ENCODE peak calls at places on chromosomes 12 and 14, in nine cellular contexts. D is H9; Q is body of pancreas; K is naive thymus-derived CD4-positive, alpha-beta T cell; U is esophagus muscularis mucosa; G is stomach; Z is A549; V is kidney; C is pancreas. Y is an unnamed sample. For H3K9me3, the result is how much of the 10 kb centered on the place peaks cover.

GRCh38 chr14:42299692-42300091 is 693.0 kb downstream of the LRFN5 start:
- DNase-seq in K (no peak), Z (no peak), D (no peak), Q (no peak), C (no peak), G (no peak), V (no peak), U (no peak), Y (no peak)

GRCh38 chr12:117857632-117858274 is 111.0 kb downstream of the KSR2 start:
- DNase-seq in D (peak), C (peak), V (no peak), Q (peak), U (no peak), K (no peak), Z (peak), G (peak), Y (no peak)

GRCh38 chr14:100341301-100342031 is 18.3 kb downstream of the SLC25A47 start:
- DNase-seq in C (no peak), K (no peak), V (peak), D (no peak), G (peak), Z (peak), U (no peak), Q (peak), Y (no peak)

GRCh38 chr14:95496690-95497241 is 19.7 kb downstream of the SYNE3 start:
- DNase-seq in G (no peak), Z (no peak), C (no peak), V (peak), K (no peak), D (no peak), Q (no peak), U (no peak), Y (no peak)

GRCh38 chr12:49294086-49294803 is 702 bp upstream of the PRPH start:
- DNase-seq in Q (no peak), C (no peak), K (no peak), Z (no peak), D (no peak), V (peak), U (no peak), G (no peak), Y (no peak)

GRCh38 chr14:99678198-99678597 is 5.9 kb upstream of the CYP46A1 start:
- DNase-seq in Q (no peak), V (no peak), C (no peak), D (no peak), Z (no peak), K (no peak), G (no peak), U (no peak), Y (no peak)

GRCh38 chr14:64113279-64113678 is 180.9 kb downstream of the ESR2 start:
- DNase-seq in Q (peak), V (peak), K (no peak), Z (no peak), C (peak), U (no peak), D (no peak), G (peak), Y (no peak)

GRCh38 chr12:107759410-107759809 is 1.5 kb downstream of the PRDM4 start:
- DNase-seq in U (no peak), G (no peak), Q (no peak), D (no peak), K (no peak), Z (peak), C (no peak), V (no peak), Y (no peak)

GRCh38 chr12:99914206-99914605 is 70.5 kb downstream of the ANKS1B start:
- DNase-seq in K (no peak), U (no peak), Q (no peak), V (no peak), G (no peak), C (no peak), D (no peak), Z (no peak), Y (no peak)

GRCh38 chr12:47520029-47520428 is 185.8 kb downstream of the RPAP3 start:
- DNase-seq in K (no peak), Z (no peak), U (no peak), D (no peak), G (no peak), Q (no peak), V (no peak), C (no peak), Y (no peak)

GRCh38 chr12:128402481-128402880 is 135.5 kb downstream of the TMEM132C start:
- DNase-seq in K (no peak), C (no peak), D (peak), G (no peak), V (no peak), Q (no peak), U (no peak), Z (no peak), Y (no peak)

GRCh38 chr12:71237128-71237527 is 79.3 kb upstream of the TSPAN8 start:
- DNase-seq in U (no peak), C (no peak), G (no peak), Z (no peak), Q (no peak), K (no peak), D (no peak), V (no peak), Y (no peak)

GRCh38 chr14:97620071-97620470 is 822.9 kb downstream of the VRK1 start:
- DNase-seq in D (no peak), C (no peak), V (no peak), Q (no peak), K (no peak), G (no peak), Z (no peak), U (no peak), Y (no peak)
- H3K9me3 ChIP-seq in D (under half), C (under half), V (under half), Q (under half), K (under half), G (under half), Z (under half), U (under half), Y (under half)

GRCh38 chr14:24918822-24919221 is 131.1 kb downstream of the STXBP6 start:
- DNase-seq in U (no peak), Q (no peak), Z (no peak), D (no peak), G (no peak), C (no peak), V (no peak), K (no peak), Y (no peak)
- H3K9me3 ChIP-seq in U (under half), Q (under half), Z (under half), D (under half), G (under half), C (under half), V (under half), K (under half), Y (under half)

DNA sequence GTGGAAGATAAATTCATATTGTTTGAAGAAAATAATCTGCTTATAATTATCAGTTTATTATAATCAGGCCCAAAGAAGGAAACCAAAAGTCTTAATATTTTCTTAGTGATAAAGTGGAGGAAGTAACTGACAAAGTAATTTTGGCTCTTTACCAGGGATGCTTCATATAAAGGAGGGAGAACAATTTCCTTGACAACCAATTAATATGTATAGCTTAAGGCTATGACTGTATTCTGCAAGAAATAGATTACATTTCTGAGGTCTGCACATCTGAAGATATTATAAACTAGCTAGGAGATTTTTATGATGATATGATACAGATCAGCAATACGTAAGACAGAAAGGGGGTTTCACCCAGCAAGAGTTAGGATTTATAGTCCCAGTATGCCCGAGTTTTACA is 90.8 kb downstream of the BICD1 start:
- DNase-seq in D (no peak), G (no peak), Q (no peak), C (no peak), Z (no peak), V (no peak), K (no peak), U (no peak), Y (no peak)
- H3K9me3 ChIP-seq in D (under half), G (under half), Q (under half), C (under half), Z (under half), V (under half), K (under half), U (under half), Y (under half)

GRCh38 chr14:30180219-30180618 is 252.6 kb upstream of the PRKD1 start:
- DNase-seq in K (no peak), Z (no peak), C (no peak), Q (no peak), D (no peak), U (no peak), G (no peak), V (no peak), Y (no peak)

GRCh38 chr14:30191639-30192279 is 264.1 kb upstream of the PRKD1 start:
- DNase-seq in U (no peak), K (no peak), D (no peak), C (no peak), Z (no peak), V (no peak), G (no peak), Q (no peak), Y (no peak)

GRCh38 chr14:30185832-30186231 is 258.2 kb upstream of the PRKD1 start:
- DNase-seq in Z (no peak), K (no peak), V (no peak), Q (no peak), D (no peak), G (no peak), C (no peak), U (no peak), Y (no peak)
- H3K9me3 ChIP-seq in Z (under half), K (under half), V (under half), Q (under half), D (under half), G (under half), C (under half), U (under half), Y (under half)

GRCh38 chr14:25944020-25944419 is 653.8 kb downstream of the NOVA1 start:
- DNase-seq in Z (no peak), V (no peak), U (no peak), Q (no peak), K (no peak), G (no peak), C (no peak), D (no peak), Y (no peak)
- H3K9me3 ChIP-seq in Z (under half), V (under half), U (under half), Q (under half), K (under half), G (under half), C (under half), D (under half), Y (under half)

DNA sequence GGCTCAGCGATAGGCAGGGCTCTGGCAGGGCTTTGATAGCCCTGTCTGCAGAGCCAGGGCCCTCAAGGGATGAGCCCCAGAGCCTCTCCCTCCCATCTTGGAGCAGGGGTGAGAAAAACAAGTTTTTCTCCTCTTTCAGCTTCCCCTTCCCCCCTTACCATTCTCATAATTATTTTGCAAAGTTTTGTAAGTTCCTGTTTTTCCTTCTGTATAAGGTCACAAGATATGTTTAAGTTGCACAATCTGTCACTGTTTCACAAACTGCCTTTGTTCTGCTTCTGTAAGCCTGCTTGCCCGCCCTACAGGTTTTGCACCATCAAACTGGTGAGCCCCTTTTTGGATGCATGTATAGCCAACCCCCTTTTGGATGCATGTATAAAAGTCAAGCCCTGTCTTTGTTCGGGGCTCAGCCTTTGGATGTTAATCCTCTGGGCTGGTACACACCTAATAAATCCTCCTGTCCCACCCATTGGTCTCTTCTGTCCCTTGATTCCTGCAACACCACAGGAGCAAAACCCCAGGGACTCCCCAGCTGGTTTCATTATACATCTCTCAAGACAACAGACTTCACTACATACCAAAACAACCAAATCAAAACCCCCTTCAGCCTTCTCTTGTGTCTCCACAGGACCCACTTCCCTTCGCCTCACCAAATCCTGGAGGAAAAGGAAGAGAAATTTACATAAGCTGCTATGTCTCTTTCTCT is 52.5 kb upstream of the RESF1 start:
- DNase-seq in U (no peak), G (no peak), K (no peak), D (no peak), Q (no peak), V (no peak), C (no peak), Z (peak), Y (no peak)
- H3K9me3 ChIP-seq in U (under half), G (under half), K (under half), D (under half), Q (under half), V (under half), C (under half), Z (under half), Y (under half)

DNA sequence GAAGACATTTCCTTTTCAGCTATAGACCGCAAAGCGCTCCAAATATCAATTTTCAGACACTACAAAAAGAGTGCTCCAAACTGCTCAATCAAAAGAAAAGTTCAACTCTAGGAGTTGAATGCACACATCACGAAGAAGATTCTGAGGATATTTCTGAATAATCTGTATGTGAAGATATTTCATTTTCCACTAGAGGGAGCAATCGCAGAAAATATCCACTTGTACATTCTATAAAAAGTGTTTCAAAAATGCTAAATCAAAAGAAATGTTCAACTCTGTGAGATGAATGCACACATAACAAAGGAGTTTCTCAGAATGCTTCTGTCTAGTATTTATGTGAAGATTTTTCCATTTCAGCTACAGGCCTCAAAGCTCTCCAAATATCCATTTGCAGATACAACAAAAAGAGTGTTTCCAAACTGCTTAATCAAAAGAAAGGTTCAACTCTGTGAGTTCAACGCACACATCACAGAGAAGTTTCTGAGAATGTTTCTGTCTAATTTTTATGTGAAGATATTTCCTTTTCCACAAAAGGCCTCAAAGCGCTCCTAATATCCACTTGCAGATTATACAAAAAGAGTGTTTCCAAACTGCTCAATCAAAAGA is 643.8 kb upstream of the ALG10B start:
- DNase-seq in K (no peak), V (no peak), C (no peak), Q (no peak), D (no peak), Z (peak), G (no peak), U (no peak), Y (no peak)
- H3K9me3 ChIP-seq in K (under half), V (under half), C (under half), Q (under half), D (under half), Z (under half), G (under half), U (under half), Y (under half)

DNA sequence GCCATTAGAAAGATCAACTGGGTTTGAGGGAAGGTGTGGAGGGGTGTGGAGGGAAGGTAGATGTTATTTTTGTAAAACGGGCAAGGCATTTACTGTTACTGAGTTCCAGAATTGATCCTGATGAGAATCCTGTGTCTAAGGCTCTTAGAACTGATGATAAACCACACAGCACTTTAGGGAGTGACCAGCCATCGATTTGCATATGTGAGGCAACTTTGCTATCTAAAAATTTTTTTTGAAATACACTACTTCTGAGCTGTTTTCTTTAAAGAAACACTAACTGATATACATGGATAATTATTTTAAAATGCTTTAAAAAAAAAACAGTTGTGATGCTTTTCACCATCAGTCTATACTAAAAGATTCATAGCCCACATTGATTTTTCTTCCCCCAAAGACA is 266.0 kb downstream of the EFCAB11 start:
- DNase-seq in V (no peak), C (no peak), K (no peak), U (no peak), D (no peak), Z (no peak), G (no peak), Q (no peak), Y (no peak)
- H3K9me3 ChIP-seq in V (under half), C (under half), K (under half), U (under half), D (under half), Z (under half), G (under half), Q (under half), Y (under half)

GRCh38 chr14:60956202-60956601 is 24.7 kb downstream of the TRMT5 start:
- DNase-seq in V (no peak), U (no peak), D (no peak), K (no peak), Q (no peak), G (no peak), C (no peak), Z (no peak), Y (no peak)
- H3K9me3 ChIP-seq in V (under half), U (under half), D (under half), K (under half), Q (under half), G (under half), C (under half), Z (under half), Y (under half)

Y was measured in T-helper 17 cell.